ENCODE peak calls at places on chromosomes 4 and X, in nine cellular contexts. Z is activated T-cell treated with anti-CD3 and anti-CD28 coated beads for 4 hours; P is COR-L47; Q is stimulated activated CD4-positive, alpha-beta T cell treated with anti-CD3 and anti-CD28 coated beads, Interleukin-4, amount 100 ng/mL, for 1 hour; X is uterus; G is astrocyte of the cerebellum; L is BE2C; H is SK-N-MC; S is endothelial cell. V is an unnamed sample.

GRCh38 chr4:647481-647880 is 22.1 kb downstream of the PDE6B start:
- DNase-seq in Z (no peak), P (no peak), Q (no peak), X (no peak), G (no peak), L (peak; percentile 8), H (no peak), S (no peak), V (no peak)

GRCh38 chr4:81565137-81565870 is 93.6 kb upstream of the RASGEF1B start:
- DNase-seq in Z (no peak), P (no peak), Q (no peak), X (peak; percentile 68), G (no peak), L (no peak), H (no peak), S (peak; percentile 13), V (no peak)

GRCh38 chrX:40318076-40318475 is 220.3 kb upstream of the BCOR start:
- DNase-seq in Z (no peak), P (no peak), Q (no peak), X (no peak), G (no peak), L (no peak), H (no peak), S (no peak), V (no peak)

GRCh38 chrX:45748443-45748842 is 547.8 kb upstream of the DIPK2B start:
- DNase-seq in Z (no peak), P (no peak), Q (no peak), X (no peak), G (no peak), L (no peak), H (no peak), S (no peak), V (no peak)

GRCh38 chr4:78569291-78569821 is 17.8 kb downstream of the ANXA3 start:
- DNase-seq in Z (no peak), P (no peak), Q (no peak), X (no peak), G (peak; percentile 67), L (no peak), H (no peak), S (no peak), V (peak; percentile 79)

GRCh38 chr4:174503079-174503724 is 19.1 kb downstream of the HPGD start:
- DNase-seq in Z (no peak), P (no peak), Q (no peak), X (no peak), G (no peak), L (no peak), H (no peak), S (no peak), V (no peak)

GRCh38 chr4:76374744-76375143 is 46.2 kb downstream of the CCDC158 start:
- DNase-seq in Z (no peak), P (no peak), Q (no peak), X (no peak), G (no peak), L (no peak), H (no peak), S (no peak), V (no peak)

GRCh38 chrX:115898382-115899001 is 272.1 kb upstream of the AGTR2 start:
- DNase-seq in Z (no peak), P (peak; percentile 42), Q (no peak), X (peak; percentile 53), G (no peak), L (peak; percentile 73), H (no peak), S (peak; percentile 15), V (no peak)

GRCh38 chr4:137534516-137534915 is 2.2 kb upstream of the PCDH18 start:
- DNase-seq in Z (no peak), P (no peak), Q (no peak), X (no peak), G (no peak), L (no peak), H (no peak), S (no peak), V (no peak)

GRCh38 chrX:103805860-103806259 is 26.2 kb downstream of the RAB9B start:
- DNase-seq in Z (no peak), P (no peak), Q (no peak), X (no peak), G (no peak), L (no peak), H (no peak), S (no peak), V (no peak)

GRCh38 chrX:7318246-7318645 is 170.3 kb upstream of the PUDP start:
- DNase-seq in Z (no peak), P (no peak), Q (no peak), X (no peak), G (no peak), L (no peak), H (no peak), S (no peak), V (no peak)

GRCh38 chr4:1711055-1711905 is 839 bp downstream of the SLBP start:
- DNase-seq in Z (no peak), P (no peak), Q (peak; percentile 33), X (no peak), G (no peak), L (no peak), H (no peak), S (peak; percentile 44), V (no peak)

GRCh38 chr4:101197350-101197749 is 150.0 kb downstream of the PPP3CA start:
- DNase-seq in Z (no peak), P (no peak), Q (no peak), X (no peak), G (no peak), L (no peak), H (no peak), S (no peak), V (no peak)

GRCh38 chr4:72031868-72032619 is at the start of gene NPFFR2:
- DNase-seq in Z (no peak), P (no peak), Q (no peak), X (no peak), G (peak; percentile 5), L (peak; percentile 15), H (no peak), S (peak; percentile 71), V (no peak)

GRCh38 chr4:89324671-89325070 is 17.1 kb upstream of the GPRIN3 start:
- DNase-seq in Z (no peak), P (no peak), Q (no peak), X (no peak), G (no peak), L (no peak), H (no peak), S (no peak), V (no peak)

GRCh38 chr4:185171373-185172071 is 28.5 kb downstream of the SLC25A4 start:
- DNase-seq in Z (no peak), P (no peak), Q (no peak), X (no peak), G (no peak), L (no peak), H (no peak), S (no peak), V (no peak)

GRCh38 chrX:100979881-100980607 is 10.5 kb downstream of the ARL13A start:
- DNase-seq in Z (no peak), P (no peak), Q (no peak), X (no peak), G (no peak), L (no peak), H (no peak), S (no peak), V (no peak)

GRCh38 chr4:129384974-129385373 is 289.0 kb downstream of the C4orf33 start:
- DNase-seq in Z (no peak), P (no peak), Q (no peak), X (no peak), G (no peak), L (no peak), H (no peak), S (no peak), V (no peak)

GRCh38 chr4:1026115-1026514 is 14.7 kb downstream of the FGFRL1 start:
- DNase-seq in Z (no peak), P (no peak), Q (peak; percentile 43), X (no peak), G (no peak), L (peak; percentile 49), H (no peak), S (no peak), V (no peak)

GRCh38 chrX:68550193-68550592 is 51.3 kb downstream of the YIPF6 start:
- DNase-seq in Z (no peak), P (no peak), Q (no peak), X (no peak), G (no peak), L (no peak), H (no peak), S (no peak), V (no peak)

GRCh38 chrX:10828640-10829039 is 208.3 kb upstream of the MID1 start:
- DNase-seq in Z (no peak), P (peak; percentile 57), Q (no peak), X (no peak), G (no peak), L (no peak), H (no peak), S (no peak), V (no peak)

GRCh38 chr4:137065306-137065705 is 467.0 kb downstream of the PCDH18 start:
- DNase-seq in Z (no peak), P (no peak), Q (no peak), X (no peak), G (peak; percentile 39), L (no peak), H (no peak), S (no peak), V (no peak)

GRCh38 chr4:85825937-85826678 is 351.2 kb downstream of the ARHGAP24 start:
- DNase-seq in Z (no peak), P (peak; percentile 35), Q (no peak), X (no peak), G (peak; percentile 77), L (peak; percentile 25), H (no peak), S (peak; percentile 11), V (no peak)

GRCh38 chr4:88202443-88202842 is 44.0 kb upstream of the ABCG2 start:
- DNase-seq in Z (no peak), P (no peak), Q (no peak), X (no peak), G (no peak), L (no peak), H (no peak), S (no peak), V (no peak)

GRCh38 chr4:25313194-25313895 is 771 bp downstream of the ZCCHC4 start:
- DNase-seq in Z (no peak), P (no peak), Q (no peak), X (no peak), G (no peak), L (no peak), H (no peak), S (no peak), V (no peak)

GRCh38 chrX:120840826-120841225 is 34.8 kb downstream of the CT47B1 start:
- DNase-seq in Z (no peak), P (no peak), Q (no peak), X (no peak), G (no peak), L (no peak), H (no peak), S (no peak), V (no peak)

GRCh38 chr4:10371869-10372471 is 85.3 kb downstream of the ZNF518B start:
- DNase-seq in Z (no peak), P (no peak), Q (no peak), X (no peak), G (no peak), L (peak; percentile 9), H (no peak), S (no peak), V (peak; percentile 19)